ENCODE peak calls at places on chromosomes 11 and 22, in four cellular contexts. One of them, this sample, is unnamed.

GRCh38 chr22:42901790-42902508 is 44.9 kb upstream of the ARFGAP3 start:
- DNase-seq in esophagus muscularis mucosa: no peak
- DNase-seq in stimulated activated CD8-positive, alpha-beta memory T cell treated with anti-CD3 and anti-CD28 coated beads, Interleukin-15, amount 100 ng/mL, for 24 hours: no peak
- DNase-seq in GOT3: no peak
- DNase-seq in this sample: no peak

GRCh38 chr11:101436511-101437142 is 147.2 kb downstream of the TRPC6 start:
- DNase-seq in esophagus muscularis mucosa: no peak
- DNase-seq in stimulated activated CD8-positive, alpha-beta memory T cell treated with anti-CD3 and anti-CD28 coated beads, Interleukin-15, amount 100 ng/mL, for 24 hours: no peak
- DNase-seq in GOT3: no peak
- DNase-seq in this sample: no peak

GRCh38 chr11:64592656-64593055 is 1.6 kb downstream of the SLC22A12 start:
- DNase-seq in esophagus muscularis mucosa: no peak
- DNase-seq in stimulated activated CD8-positive, alpha-beta memory T cell treated with anti-CD3 and anti-CD28 coated beads, Interleukin-15, amount 100 ng/mL, for 24 hours: no peak
- DNase-seq in GOT3: no peak
- DNase-seq in this sample: peak

GRCh38 chr11:117818036-117818858 is 6.3 kb downstream of the FXYD2 start:
- DNase-seq in esophagus muscularis mucosa: no peak
- DNase-seq in stimulated activated CD8-positive, alpha-beta memory T cell treated with anti-CD3 and anti-CD28 coated beads, Interleukin-15, amount 100 ng/mL, for 24 hours: no peak
- DNase-seq in GOT3: no peak
- DNase-seq in this sample: no peak

GRCh38 chr22:27099896-27100295 is 442.5 kb downstream of the MIAT start:
- DNase-seq in esophagus muscularis mucosa: no peak
- DNase-seq in stimulated activated CD8-positive, alpha-beta memory T cell treated with anti-CD3 and anti-CD28 coated beads, Interleukin-15, amount 100 ng/mL, for 24 hours: no peak
- DNase-seq in GOT3: no peak
- DNase-seq in this sample: no peak

GRCh38 chr11:22539851-22540376 is 85.7 kb downstream of the FANCF start:
- DNase-seq in esophagus muscularis mucosa: no peak
- DNase-seq in stimulated activated CD8-positive, alpha-beta memory T cell treated with anti-CD3 and anti-CD28 coated beads, Interleukin-15, amount 100 ng/mL, for 24 hours: no peak
- DNase-seq in GOT3: no peak
- DNase-seq in this sample: no peak

GRCh38 chr11:92886243-92886905 is 83.1 kb upstream of the MTNR1B start:
- DNase-seq in esophagus muscularis mucosa: no peak
- DNase-seq in stimulated activated CD8-positive, alpha-beta memory T cell treated with anti-CD3 and anti-CD28 coated beads, Interleukin-15, amount 100 ng/mL, for 24 hours: no peak
- DNase-seq in GOT3: no peak
- DNase-seq in this sample: no peak

GRCh38 chr22:50438305-50439275 is 36.2 kb downstream of the SBF1 start:
- DNase-seq in esophagus muscularis mucosa: no peak
- DNase-seq in stimulated activated CD8-positive, alpha-beta memory T cell treated with anti-CD3 and anti-CD28 coated beads, Interleukin-15, amount 100 ng/mL, for 24 hours: no peak
- DNase-seq in GOT3: no peak
- DNase-seq in this sample: peak

GRCh38 chr11:61138940-61139339 is 22.3 kb downstream of the VPS37C start:
- DNase-seq in esophagus muscularis mucosa: no peak
- DNase-seq in stimulated activated CD8-positive, alpha-beta memory T cell treated with anti-CD3 and anti-CD28 coated beads, Interleukin-15, amount 100 ng/mL, for 24 hours: no peak
- DNase-seq in GOT3: no peak
- DNase-seq in this sample: peak

GRCh38 chr11:114163231-114163631 is 103.7 kb downstream of the ZBTB16 start:
- DNase-seq in esophagus muscularis mucosa: no peak
- DNase-seq in stimulated activated CD8-positive, alpha-beta memory T cell treated with anti-CD3 and anti-CD28 coated beads, Interleukin-15, amount 100 ng/mL, for 24 hours: no peak
- DNase-seq in GOT3: no peak
- DNase-seq in this sample: no peak

GRCh38 chr11:45181595-45182550 is 35.4 kb downstream of the PRDM11 start:
- DNase-seq in esophagus muscularis mucosa: no peak
- DNase-seq in stimulated activated CD8-positive, alpha-beta memory T cell treated with anti-CD3 and anti-CD28 coated beads, Interleukin-15, amount 100 ng/mL, for 24 hours: no peak
- DNase-seq in GOT3: no peak
- DNase-seq in this sample: no peak

GRCh38 chr11:7527029-7527428 is 13.2 kb downstream of the PPFIBP2 start:
- DNase-seq in esophagus muscularis mucosa: no peak
- DNase-seq in stimulated activated CD8-positive, alpha-beta memory T cell treated with anti-CD3 and anti-CD28 coated beads, Interleukin-15, amount 100 ng/mL, for 24 hours: no peak
- DNase-seq in GOT3: no peak
- DNase-seq in this sample: no peak

GRCh38 chr11:70398834-70399680 is 728 bp downstream of the CTTN start:
- DNase-seq in esophagus muscularis mucosa: no peak
- DNase-seq in stimulated activated CD8-positive, alpha-beta memory T cell treated with anti-CD3 and anti-CD28 coated beads, Interleukin-15, amount 100 ng/mL, for 24 hours: no peak
- DNase-seq in GOT3: no peak
- DNase-seq in this sample: no peak

GRCh38 chr11:36098046-36098445 is 154.2 kb downstream of the LDLRAD3 start:
- DNase-seq in esophagus muscularis mucosa: no peak
- DNase-seq in stimulated activated CD8-positive, alpha-beta memory T cell treated with anti-CD3 and anti-CD28 coated beads, Interleukin-15, amount 100 ng/mL, for 24 hours: no peak
- DNase-seq in GOT3: no peak
- DNase-seq in this sample: no peak

GRCh38 chr11:96376796-96377195 is 12.9 kb downstream of the CCDC82 start:
- DNase-seq in esophagus muscularis mucosa: no peak
- DNase-seq in stimulated activated CD8-positive, alpha-beta memory T cell treated with anti-CD3 and anti-CD28 coated beads, Interleukin-15, amount 100 ng/mL, for 24 hours: no peak
- DNase-seq in GOT3: no peak
- DNase-seq in this sample: no peak

GRCh38 chr22:46587067-46587471 is 33.1 kb upstream of the GRAMD4 start:
- DNase-seq in esophagus muscularis mucosa: no peak
- DNase-seq in stimulated activated CD8-positive, alpha-beta memory T cell treated with anti-CD3 and anti-CD28 coated beads, Interleukin-15, amount 100 ng/mL, for 24 hours: no peak
- DNase-seq in GOT3: no peak
- DNase-seq in this sample: no peak

GRCh38 chr11:128582496-128583366 is 4.6 kb downstream of the ETS1 start:
- DNase-seq in esophagus muscularis mucosa: no peak
- DNase-seq in stimulated activated CD8-positive, alpha-beta memory T cell treated with anti-CD3 and anti-CD28 coated beads, Interleukin-15, amount 100 ng/mL, for 24 hours: no peak
- DNase-seq in GOT3: no peak
- DNase-seq in this sample: peak

GRCh38 chr11:48184452-48184851 is 32.2 kb upstream of the OR4B1 start:
- DNase-seq in esophagus muscularis mucosa: no peak
- DNase-seq in stimulated activated CD8-positive, alpha-beta memory T cell treated with anti-CD3 and anti-CD28 coated beads, Interleukin-15, amount 100 ng/mL, for 24 hours: no peak
- DNase-seq in GOT3: no peak
- DNase-seq in this sample: no peak

This sample was measured in RWPE2.